ENCODE peak calls at places on chromosomes 6 and 20, in nine cellular contexts. One of them, this sample, is unnamed.

GRCh38 chr6:14770572-14770971 is 475.3 kb upstream of the JARID2 start:
- DNase-seq in substantia nigra: no peak
- DNase-seq in activated naive CD8-positive, alpha-beta T cell treated with anti-CD3 and anti-CD28 coated beads, Interleukin-2, amount 50 U/mL, for 24 hours: no peak
- DNase-seq in activated naive CD4-positive, alpha-beta T cell treated with anti-CD3 and anti-CD28 coated beads, Interleukin-2, amount 10 ng/mL, durations not matched to agents 7 days and 5 days: no peak
- DNase-seq in HFFc6: peak
- DNase-seq in stimulated activated CD4-positive, alpha-beta T cell treated with anti-CD3 and anti-CD28 coated beads, Interleukin-2, amount 100 ng/mL, for 48 hours: no peak
- DNase-seq in spleen: no peak
- DNase-seq in T-cell: no peak
- DNase-seq in T-helper 9 cell: no peak
- DNase-seq in this sample: peak

GRCh38 chr6:18488526-18489270 is 101.5 kb downstream of the RNF144B start:
- DNase-seq in substantia nigra: no peak
- DNase-seq in activated naive CD8-positive, alpha-beta T cell treated with anti-CD3 and anti-CD28 coated beads, Interleukin-2, amount 50 U/mL, for 24 hours: no peak
- DNase-seq in activated naive CD4-positive, alpha-beta T cell treated with anti-CD3 and anti-CD28 coated beads, Interleukin-2, amount 10 ng/mL, durations not matched to agents 7 days and 5 days: no peak
- DNase-seq in HFFc6: no peak
- DNase-seq in stimulated activated CD4-positive, alpha-beta T cell treated with anti-CD3 and anti-CD28 coated beads, Interleukin-2, amount 100 ng/mL, for 48 hours: no peak
- DNase-seq in spleen: no peak
- DNase-seq in T-cell: no peak
- DNase-seq in T-helper 9 cell: no peak
- DNase-seq in this sample: no peak

GRCh38 chr6:33770833-33771341 is 18.0 kb downstream of the LEMD2 start:
- DNase-seq in substantia nigra: no peak
- DNase-seq in activated naive CD8-positive, alpha-beta T cell treated with anti-CD3 and anti-CD28 coated beads, Interleukin-2, amount 50 U/mL, for 24 hours: no peak
- DNase-seq in activated naive CD4-positive, alpha-beta T cell treated with anti-CD3 and anti-CD28 coated beads, Interleukin-2, amount 10 ng/mL, durations not matched to agents 7 days and 5 days: no peak
- DNase-seq in HFFc6: no peak
- DNase-seq in stimulated activated CD4-positive, alpha-beta T cell treated with anti-CD3 and anti-CD28 coated beads, Interleukin-2, amount 100 ng/mL, for 48 hours: no peak
- DNase-seq in spleen: no peak
- DNase-seq in T-cell: no peak
- DNase-seq in T-helper 9 cell: no peak
- DNase-seq in this sample: no peak

GRCh38 chr6:136347847-136348246 is 58.2 kb upstream of the BCLAF1 start:
- DNase-seq in substantia nigra: no peak
- DNase-seq in activated naive CD8-positive, alpha-beta T cell treated with anti-CD3 and anti-CD28 coated beads, Interleukin-2, amount 50 U/mL, for 24 hours: no peak
- DNase-seq in activated naive CD4-positive, alpha-beta T cell treated with anti-CD3 and anti-CD28 coated beads, Interleukin-2, amount 10 ng/mL, durations not matched to agents 7 days and 5 days: no peak
- DNase-seq in HFFc6: no peak
- DNase-seq in stimulated activated CD4-positive, alpha-beta T cell treated with anti-CD3 and anti-CD28 coated beads, Interleukin-2, amount 100 ng/mL, for 48 hours: no peak
- DNase-seq in spleen: no peak
- DNase-seq in T-cell: no peak
- DNase-seq in T-helper 9 cell: no peak
- DNase-seq in this sample: peak

GRCh38 chr6:143514996-143515760 is 3.7 kb upstream of the FUCA2 start:
- DNase-seq in substantia nigra: peak
- DNase-seq in activated naive CD8-positive, alpha-beta T cell treated with anti-CD3 and anti-CD28 coated beads, Interleukin-2, amount 50 U/mL, for 24 hours: no peak
- DNase-seq in activated naive CD4-positive, alpha-beta T cell treated with anti-CD3 and anti-CD28 coated beads, Interleukin-2, amount 10 ng/mL, durations not matched to agents 7 days and 5 days: no peak
- DNase-seq in HFFc6: no peak
- DNase-seq in stimulated activated CD4-positive, alpha-beta T cell treated with anti-CD3 and anti-CD28 coated beads, Interleukin-2, amount 100 ng/mL, for 48 hours: no peak
- DNase-seq in spleen: no peak
- DNase-seq in T-cell: no peak
- DNase-seq in T-helper 9 cell: no peak
- DNase-seq in this sample: peak

GRCh38 chr6:1624071-1624847 is 14.5 kb downstream of the FOXC1 start:
- DNase-seq in substantia nigra: no peak
- DNase-seq in activated naive CD8-positive, alpha-beta T cell treated with anti-CD3 and anti-CD28 coated beads, Interleukin-2, amount 50 U/mL, for 24 hours: peak
- DNase-seq in activated naive CD4-positive, alpha-beta T cell treated with anti-CD3 and anti-CD28 coated beads, Interleukin-2, amount 10 ng/mL, durations not matched to agents 7 days and 5 days: no peak
- DNase-seq in HFFc6: no peak
- DNase-seq in stimulated activated CD4-positive, alpha-beta T cell treated with anti-CD3 and anti-CD28 coated beads, Interleukin-2, amount 100 ng/mL, for 48 hours: no peak
- DNase-seq in spleen: no peak
- DNase-seq in T-cell: no peak
- DNase-seq in T-helper 9 cell: no peak
- DNase-seq in this sample: no peak

GRCh38 chr6:84464471-84464870 is 237.0 kb upstream of the CEP162 start:
- DNase-seq in substantia nigra: no peak
- DNase-seq in activated naive CD8-positive, alpha-beta T cell treated with anti-CD3 and anti-CD28 coated beads, Interleukin-2, amount 50 U/mL, for 24 hours: no peak
- DNase-seq in activated naive CD4-positive, alpha-beta T cell treated with anti-CD3 and anti-CD28 coated beads, Interleukin-2, amount 10 ng/mL, durations not matched to agents 7 days and 5 days: no peak
- DNase-seq in HFFc6: no peak
- DNase-seq in stimulated activated CD4-positive, alpha-beta T cell treated with anti-CD3 and anti-CD28 coated beads, Interleukin-2, amount 100 ng/mL, for 48 hours: no peak
- DNase-seq in spleen: no peak
- DNase-seq in T-cell: no peak
- DNase-seq in T-helper 9 cell: no peak
- DNase-seq in this sample: no peak

GRCh38 chr6:41786451-41787218 is 859 bp upstream of the TOMM6 start:
- DNase-seq in substantia nigra: peak
- DNase-seq in activated naive CD8-positive, alpha-beta T cell treated with anti-CD3 and anti-CD28 coated beads, Interleukin-2, amount 50 U/mL, for 24 hours: peak
- DNase-seq in activated naive CD4-positive, alpha-beta T cell treated with anti-CD3 and anti-CD28 coated beads, Interleukin-2, amount 10 ng/mL, durations not matched to agents 7 days and 5 days: peak
- DNase-seq in HFFc6: peak
- DNase-seq in stimulated activated CD4-positive, alpha-beta T cell treated with anti-CD3 and anti-CD28 coated beads, Interleukin-2, amount 100 ng/mL, for 48 hours: peak
- DNase-seq in spleen: peak
- DNase-seq in T-cell: peak
- DNase-seq in T-helper 9 cell: peak
- DNase-seq in this sample: peak

GRCh38 chr6:111871725-111872520 is 1.3 kb downstream of the FYN start:
- DNase-seq in substantia nigra: peak
- DNase-seq in activated naive CD8-positive, alpha-beta T cell treated with anti-CD3 and anti-CD28 coated beads, Interleukin-2, amount 50 U/mL, for 24 hours: no peak
- DNase-seq in activated naive CD4-positive, alpha-beta T cell treated with anti-CD3 and anti-CD28 coated beads, Interleukin-2, amount 10 ng/mL, durations not matched to agents 7 days and 5 days: peak
- DNase-seq in HFFc6: peak
- DNase-seq in stimulated activated CD4-positive, alpha-beta T cell treated with anti-CD3 and anti-CD28 coated beads, Interleukin-2, amount 100 ng/mL, for 48 hours: no peak
- DNase-seq in spleen: peak
- DNase-seq in T-cell: peak
- DNase-seq in T-helper 9 cell: no peak
- DNase-seq in this sample: peak

GRCh38 chr6:150046943-150047342 is 21.6 kb upstream of the RAET1L start:
- DNase-seq in substantia nigra: no peak
- DNase-seq in activated naive CD8-positive, alpha-beta T cell treated with anti-CD3 and anti-CD28 coated beads, Interleukin-2, amount 50 U/mL, for 24 hours: no peak
- DNase-seq in activated naive CD4-positive, alpha-beta T cell treated with anti-CD3 and anti-CD28 coated beads, Interleukin-2, amount 10 ng/mL, durations not matched to agents 7 days and 5 days: no peak
- DNase-seq in HFFc6: no peak
- DNase-seq in stimulated activated CD4-positive, alpha-beta T cell treated with anti-CD3 and anti-CD28 coated beads, Interleukin-2, amount 100 ng/mL, for 48 hours: no peak
- DNase-seq in spleen: no peak
- DNase-seq in T-cell: no peak
- DNase-seq in T-helper 9 cell: no peak
- DNase-seq in this sample: no peak

GRCh38 chr20:59678951-59679350 is 74.6 kb downstream of the PHACTR3 start:
- DNase-seq in substantia nigra: no peak
- DNase-seq in activated naive CD8-positive, alpha-beta T cell treated with anti-CD3 and anti-CD28 coated beads, Interleukin-2, amount 50 U/mL, for 24 hours: no peak
- DNase-seq in activated naive CD4-positive, alpha-beta T cell treated with anti-CD3 and anti-CD28 coated beads, Interleukin-2, amount 10 ng/mL, durations not matched to agents 7 days and 5 days: no peak
- DNase-seq in HFFc6: no peak
- DNase-seq in stimulated activated CD4-positive, alpha-beta T cell treated with anti-CD3 and anti-CD28 coated beads, Interleukin-2, amount 100 ng/mL, for 48 hours: no peak
- DNase-seq in spleen: no peak
- DNase-seq in T-cell: no peak
- DNase-seq in T-helper 9 cell: no peak
- DNase-seq in this sample: no peak

GRCh38 chr6:16805190-16805860 is 44.1 kb upstream of the ATXN1 start:
- DNase-seq in substantia nigra: no peak
- DNase-seq in activated naive CD8-positive, alpha-beta T cell treated with anti-CD3 and anti-CD28 coated beads, Interleukin-2, amount 50 U/mL, for 24 hours: no peak
- DNase-seq in activated naive CD4-positive, alpha-beta T cell treated with anti-CD3 and anti-CD28 coated beads, Interleukin-2, amount 10 ng/mL, durations not matched to agents 7 days and 5 days: no peak
- DNase-seq in HFFc6: no peak
- DNase-seq in stimulated activated CD4-positive, alpha-beta T cell treated with anti-CD3 and anti-CD28 coated beads, Interleukin-2, amount 100 ng/mL, for 48 hours: no peak
- DNase-seq in spleen: no peak
- DNase-seq in T-cell: no peak
- DNase-seq in T-helper 9 cell: no peak
- DNase-seq in this sample: peak

GRCh38 chr6:134830945-134831344 is 119.0 kb downstream of the ALDH8A1 start:
- DNase-seq in substantia nigra: no peak
- DNase-seq in activated naive CD8-positive, alpha-beta T cell treated with anti-CD3 and anti-CD28 coated beads, Interleukin-2, amount 50 U/mL, for 24 hours: no peak
- DNase-seq in activated naive CD4-positive, alpha-beta T cell treated with anti-CD3 and anti-CD28 coated beads, Interleukin-2, amount 10 ng/mL, durations not matched to agents 7 days and 5 days: no peak
- DNase-seq in HFFc6: no peak
- DNase-seq in stimulated activated CD4-positive, alpha-beta T cell treated with anti-CD3 and anti-CD28 coated beads, Interleukin-2, amount 100 ng/mL, for 48 hours: no peak
- DNase-seq in spleen: no peak
- DNase-seq in T-cell: no peak
- DNase-seq in T-helper 9 cell: no peak
- DNase-seq in this sample: no peak

GRCh38 chr6:158046201-158047119 is 64.8 kb downstream of the SYNJ2 start:
- DNase-seq in substantia nigra: no peak
- DNase-seq in activated naive CD8-positive, alpha-beta T cell treated with anti-CD3 and anti-CD28 coated beads, Interleukin-2, amount 50 U/mL, for 24 hours: no peak
- DNase-seq in activated naive CD4-positive, alpha-beta T cell treated with anti-CD3 and anti-CD28 coated beads, Interleukin-2, amount 10 ng/mL, durations not matched to agents 7 days and 5 days: no peak
- DNase-seq in HFFc6: no peak
- DNase-seq in stimulated activated CD4-positive, alpha-beta T cell treated with anti-CD3 and anti-CD28 coated beads, Interleukin-2, amount 100 ng/mL, for 48 hours: no peak
- DNase-seq in spleen: peak
- DNase-seq in T-cell: no peak
- DNase-seq in T-helper 9 cell: no peak
- DNase-seq in this sample: no peak

GRCh38 chr20:62296724-62297448 is 5.9 kb upstream of the ADRM1 start:
- DNase-seq in substantia nigra: no peak
- DNase-seq in activated naive CD8-positive, alpha-beta T cell treated with anti-CD3 and anti-CD28 coated beads, Interleukin-2, amount 50 U/mL, for 24 hours: no peak
- DNase-seq in activated naive CD4-positive, alpha-beta T cell treated with anti-CD3 and anti-CD28 coated beads, Interleukin-2, amount 10 ng/mL, durations not matched to agents 7 days and 5 days: no peak
- DNase-seq in HFFc6: no peak
- DNase-seq in stimulated activated CD4-positive, alpha-beta T cell treated with anti-CD3 and anti-CD28 coated beads, Interleukin-2, amount 100 ng/mL, for 48 hours: no peak
- DNase-seq in spleen: peak
- DNase-seq in T-cell: no peak
- DNase-seq in T-helper 9 cell: no peak
- DNase-seq in this sample: no peak

GRCh38 chr20:18632196-18632789 is 44.4 kb downstream of the DTD1 start:
- DNase-seq in substantia nigra: peak
- DNase-seq in activated naive CD8-positive, alpha-beta T cell treated with anti-CD3 and anti-CD28 coated beads, Interleukin-2, amount 50 U/mL, for 24 hours: peak
- DNase-seq in activated naive CD4-positive, alpha-beta T cell treated with anti-CD3 and anti-CD28 coated beads, Interleukin-2, amount 10 ng/mL, durations not matched to agents 7 days and 5 days: peak
- DNase-seq in HFFc6: peak
- DNase-seq in stimulated activated CD4-positive, alpha-beta T cell treated with anti-CD3 and anti-CD28 coated beads, Interleukin-2, amount 100 ng/mL, for 48 hours: peak
- DNase-seq in spleen: peak
- DNase-seq in T-cell: peak
- DNase-seq in T-helper 9 cell: peak
- DNase-seq in this sample: peak

GRCh38 chr20:48831702-48832422 is 4.1 kb upstream of the PREX1 start:
- DNase-seq in substantia nigra: peak
- DNase-seq in activated naive CD8-positive, alpha-beta T cell treated with anti-CD3 and anti-CD28 coated beads, Interleukin-2, amount 50 U/mL, for 24 hours: no peak
- DNase-seq in activated naive CD4-positive, alpha-beta T cell treated with anti-CD3 and anti-CD28 coated beads, Interleukin-2, amount 10 ng/mL, durations not matched to agents 7 days and 5 days: no peak
- DNase-seq in HFFc6: peak
- DNase-seq in stimulated activated CD4-positive, alpha-beta T cell treated with anti-CD3 and anti-CD28 coated beads, Interleukin-2, amount 100 ng/mL, for 48 hours: no peak
- DNase-seq in spleen: peak
- DNase-seq in T-cell: no peak
- DNase-seq in T-helper 9 cell: no peak
- DNase-seq in this sample: peak

GRCh38 chr6:160386869-160387518 is 38.8 kb downstream of the SLC22A3 start:
- DNase-seq in substantia nigra: no peak
- DNase-seq in activated naive CD8-positive, alpha-beta T cell treated with anti-CD3 and anti-CD28 coated beads, Interleukin-2, amount 50 U/mL, for 24 hours: no peak
- DNase-seq in activated naive CD4-positive, alpha-beta T cell treated with anti-CD3 and anti-CD28 coated beads, Interleukin-2, amount 10 ng/mL, durations not matched to agents 7 days and 5 days: no peak
- DNase-seq in HFFc6: no peak
- DNase-seq in stimulated activated CD4-positive, alpha-beta T cell treated with anti-CD3 and anti-CD28 coated beads, Interleukin-2, amount 100 ng/mL, for 48 hours: no peak
- DNase-seq in spleen: no peak
- DNase-seq in T-cell: no peak
- DNase-seq in T-helper 9 cell: no peak
- DNase-seq in this sample: no peak

GRCh38 chr6:21603516-21603952 is 10.0 kb downstream of the SOX4 start:
- DNase-seq in substantia nigra: no peak
- DNase-seq in activated naive CD8-positive, alpha-beta T cell treated with anti-CD3 and anti-CD28 coated beads, Interleukin-2, amount 50 U/mL, for 24 hours: no peak
- DNase-seq in activated naive CD4-positive, alpha-beta T cell treated with anti-CD3 and anti-CD28 coated beads, Interleukin-2, amount 10 ng/mL, durations not matched to agents 7 days and 5 days: no peak
- DNase-seq in HFFc6: no peak
- DNase-seq in stimulated activated CD4-positive, alpha-beta T cell treated with anti-CD3 and anti-CD28 coated beads, Interleukin-2, amount 100 ng/mL, for 48 hours: no peak
- DNase-seq in spleen: no peak
- DNase-seq in T-cell: no peak
- DNase-seq in T-helper 9 cell: no peak
- DNase-seq in this sample: no peak

GRCh38 chr6:147738516-147739187 is 230.2 kb downstream of the SAMD5 start:
- DNase-seq in substantia nigra: no peak
- DNase-seq in activated naive CD8-positive, alpha-beta T cell treated with anti-CD3 and anti-CD28 coated beads, Interleukin-2, amount 50 U/mL, for 24 hours: no peak
- DNase-seq in activated naive CD4-positive, alpha-beta T cell treated with anti-CD3 and anti-CD28 coated beads, Interleukin-2, amount 10 ng/mL, durations not matched to agents 7 days and 5 days: no peak
- DNase-seq in HFFc6: no peak
- DNase-seq in stimulated activated CD4-positive, alpha-beta T cell treated with anti-CD3 and anti-CD28 coated beads, Interleukin-2, amount 100 ng/mL, for 48 hours: no peak
- DNase-seq in spleen: no peak
- DNase-seq in T-cell: no peak
- DNase-seq in T-helper 9 cell: no peak
- DNase-seq in this sample: peak

GRCh38 chr20:43590036-43590391 is 723 bp upstream of the IFT52 start:
- DNase-seq in substantia nigra: no peak
- DNase-seq in activated naive CD8-positive, alpha-beta T cell treated with anti-CD3 and anti-CD28 coated beads, Interleukin-2, amount 50 U/mL, for 24 hours: peak
- DNase-seq in activated naive CD4-positive, alpha-beta T cell treated with anti-CD3 and anti-CD28 coated beads, Interleukin-2, amount 10 ng/mL, durations not matched to agents 7 days and 5 days: peak
- DNase-seq in HFFc6: no peak
- DNase-seq in stimulated activated CD4-positive, alpha-beta T cell treated with anti-CD3 and anti-CD28 coated beads, Interleukin-2, amount 100 ng/mL, for 48 hours: peak
- DNase-seq in spleen: no peak
- DNase-seq in T-cell: peak
- DNase-seq in T-helper 9 cell: no peak
- DNase-seq in this sample: no peak

GRCh38 chr20:60993647-60994046 is 258.4 kb upstream of the CDH4 start:
- DNase-seq in substantia nigra: no peak
- DNase-seq in activated naive CD8-positive, alpha-beta T cell treated with anti-CD3 and anti-CD28 coated beads, Interleukin-2, amount 50 U/mL, for 24 hours: no peak
- DNase-seq in activated naive CD4-positive, alpha-beta T cell treated with anti-CD3 and anti-CD28 coated beads, Interleukin-2, amount 10 ng/mL, durations not matched to agents 7 days and 5 days: no peak
- DNase-seq in HFFc6: no peak
- DNase-seq in stimulated activated CD4-positive, alpha-beta T cell treated with anti-CD3 and anti-CD28 coated beads, Interleukin-2, amount 100 ng/mL, for 48 hours: no peak
- DNase-seq in spleen: no peak
- DNase-seq in T-cell: no peak
- DNase-seq in T-helper 9 cell: no peak
- DNase-seq in this sample: peak

GRCh38 chr6:45965787-45966186 is 49.9 kb downstream of the CLIC5 start:
- DNase-seq in substantia nigra: no peak
- DNase-seq in activated naive CD8-positive, alpha-beta T cell treated with anti-CD3 and anti-CD28 coated beads, Interleukin-2, amount 50 U/mL, for 24 hours: no peak
- DNase-seq in activated naive CD4-positive, alpha-beta T cell treated with anti-CD3 and anti-CD28 coated beads, Interleukin-2, amount 10 ng/mL, durations not matched to agents 7 days and 5 days: no peak
- DNase-seq in HFFc6: no peak
- DNase-seq in stimulated activated CD4-positive, alpha-beta T cell treated with anti-CD3 and anti-CD28 coated beads, Interleukin-2, amount 100 ng/mL, for 48 hours: no peak
- DNase-seq in spleen: no peak
- DNase-seq in T-cell: no peak
- DNase-seq in T-helper 9 cell: no peak
- DNase-seq in this sample: peak

GRCh38 chr20:50513169-50514034 is 3.2 kb downstream of the PTPN1 start:
- DNase-seq in substantia nigra: no peak
- DNase-seq in activated naive CD8-positive, alpha-beta T cell treated with anti-CD3 and anti-CD28 coated beads, Interleukin-2, amount 50 U/mL, for 24 hours: no peak
- DNase-seq in activated naive CD4-positive, alpha-beta T cell treated with anti-CD3 and anti-CD28 coated beads, Interleukin-2, amount 10 ng/mL, durations not matched to agents 7 days and 5 days: no peak
- DNase-seq in HFFc6: peak
- DNase-seq in stimulated activated CD4-positive, alpha-beta T cell treated with anti-CD3 and anti-CD28 coated beads, Interleukin-2, amount 100 ng/mL, for 48 hours: no peak
- DNase-seq in spleen: no peak
- DNase-seq in T-cell: no peak
- DNase-seq in T-helper 9 cell: no peak
- DNase-seq in this sample: peak

GRCh38 chr20:19706463-19706862 is 51.6 kb upstream of the RIN2 start:
- DNase-seq in substantia nigra: no peak
- DNase-seq in activated naive CD8-positive, alpha-beta T cell treated with anti-CD3 and anti-CD28 coated beads, Interleukin-2, amount 50 U/mL, for 24 hours: no peak
- DNase-seq in activated naive CD4-positive, alpha-beta T cell treated with anti-CD3 and anti-CD28 coated beads, Interleukin-2, amount 10 ng/mL, durations not matched to agents 7 days and 5 days: no peak
- DNase-seq in HFFc6: no peak
- DNase-seq in stimulated activated CD4-positive, alpha-beta T cell treated with anti-CD3 and anti-CD28 coated beads, Interleukin-2, amount 100 ng/mL, for 48 hours: no peak
- DNase-seq in spleen: no peak
- DNase-seq in T-cell: no peak
- DNase-seq in T-helper 9 cell: no peak
- DNase-seq in this sample: no peak

GRCh38 chr6:8029243-8029870 is 34.8 kb downstream of the BLOC1S5 start:
- DNase-seq in substantia nigra: no peak
- DNase-seq in activated naive CD8-positive, alpha-beta T cell treated with anti-CD3 and anti-CD28 coated beads, Interleukin-2, amount 50 U/mL, for 24 hours: no peak
- DNase-seq in activated naive CD4-positive, alpha-beta T cell treated with anti-CD3 and anti-CD28 coated beads, Interleukin-2, amount 10 ng/mL, durations not matched to agents 7 days and 5 days: no peak
- DNase-seq in HFFc6: no peak
- DNase-seq in stimulated activated CD4-positive, alpha-beta T cell treated with anti-CD3 and anti-CD28 coated beads, Interleukin-2, amount 100 ng/mL, for 48 hours: no peak
- DNase-seq in spleen: no peak
- DNase-seq in T-cell: no peak
- DNase-seq in T-helper 9 cell: no peak
- DNase-seq in this sample: peak

GRCh38 chr6:53429401-53429800 is 80.7 kb upstream of the ELOVL5 start:
- DNase-seq in substantia nigra: no peak
- DNase-seq in activated naive CD8-positive, alpha-beta T cell treated with anti-CD3 and anti-CD28 coated beads, Interleukin-2, amount 50 U/mL, for 24 hours: no peak
- DNase-seq in activated naive CD4-positive, alpha-beta T cell treated with anti-CD3 and anti-CD28 coated beads, Interleukin-2, amount 10 ng/mL, durations not matched to agents 7 days and 5 days: no peak
- DNase-seq in HFFc6: no peak
- DNase-seq in stimulated activated CD4-positive, alpha-beta T cell treated with anti-CD3 and anti-CD28 coated beads, Interleukin-2, amount 100 ng/mL, for 48 hours: no peak
- DNase-seq in spleen: no peak
- DNase-seq in T-cell: no peak
- DNase-seq in T-helper 9 cell: no peak
- DNase-seq in this sample: no peak

GRCh38 chr20:2993250-2993649 is 50.2 kb upstream of the GNRH2 start:
- DNase-seq in substantia nigra: no peak
- DNase-seq in activated naive CD8-positive, alpha-beta T cell treated with anti-CD3 and anti-CD28 coated beads, Interleukin-2, amount 50 U/mL, for 24 hours: no peak
- DNase-seq in activated naive CD4-positive, alpha-beta T cell treated with anti-CD3 and anti-CD28 coated beads, Interleukin-2, amount 10 ng/mL, durations not matched to agents 7 days and 5 days: no peak
- DNase-seq in HFFc6: no peak
- DNase-seq in stimulated activated CD4-positive, alpha-beta T cell treated with anti-CD3 and anti-CD28 coated beads, Interleukin-2, amount 100 ng/mL, for 48 hours: no peak
- DNase-seq in spleen: no peak
- DNase-seq in T-cell: no peak
- DNase-seq in T-helper 9 cell: no peak
- DNase-seq in this sample: no peak

GRCh38 chr6:85537055-85537494 is 56.6 kb downstream of the SNX14 start:
- DNase-seq in substantia nigra: no peak
- DNase-seq in activated naive CD8-positive, alpha-beta T cell treated with anti-CD3 and anti-CD28 coated beads, Interleukin-2, amount 50 U/mL, for 24 hours: no peak
- DNase-seq in activated naive CD4-positive, alpha-beta T cell treated with anti-CD3 and anti-CD28 coated beads, Interleukin-2, amount 10 ng/mL, durations not matched to agents 7 days and 5 days: no peak
- DNase-seq in HFFc6: peak
- DNase-seq in stimulated activated CD4-positive, alpha-beta T cell treated with anti-CD3 and anti-CD28 coated beads, Interleukin-2, amount 100 ng/mL, for 48 hours: no peak
- DNase-seq in spleen: no peak
- DNase-seq in T-cell: no peak
- DNase-seq in T-helper 9 cell: no peak
- DNase-seq in this sample: peak

GRCh38 chr6:35181933-35182612 is 31.7 kb upstream of the SCUBE3 start:
- DNase-seq in substantia nigra: peak
- DNase-seq in activated naive CD8-positive, alpha-beta T cell treated with anti-CD3 and anti-CD28 coated beads, Interleukin-2, amount 50 U/mL, for 24 hours: peak
- DNase-seq in activated naive CD4-positive, alpha-beta T cell treated with anti-CD3 and anti-CD28 coated beads, Interleukin-2, amount 10 ng/mL, durations not matched to agents 7 days and 5 days: no peak
- DNase-seq in HFFc6: peak
- DNase-seq in stimulated activated CD4-positive, alpha-beta T cell treated with anti-CD3 and anti-CD28 coated beads, Interleukin-2, amount 100 ng/mL, for 48 hours: no peak
- DNase-seq in spleen: no peak
- DNase-seq in T-cell: no peak
- DNase-seq in T-helper 9 cell: no peak
- DNase-seq in this sample: peak

GRCh38 chr20:12570371-12570770 is 438.4 kb upstream of the SPTLC3 start:
- DNase-seq in substantia nigra: no peak
- DNase-seq in activated naive CD8-positive, alpha-beta T cell treated with anti-CD3 and anti-CD28 coated beads, Interleukin-2, amount 50 U/mL, for 24 hours: no peak
- DNase-seq in activated naive CD4-positive, alpha-beta T cell treated with anti-CD3 and anti-CD28 coated beads, Interleukin-2, amount 10 ng/mL, durations not matched to agents 7 days and 5 days: no peak
- DNase-seq in HFFc6: no peak
- DNase-seq in stimulated activated CD4-positive, alpha-beta T cell treated with anti-CD3 and anti-CD28 coated beads, Interleukin-2, amount 100 ng/mL, for 48 hours: no peak
- DNase-seq in spleen: no peak
- DNase-seq in T-cell: no peak
- DNase-seq in T-helper 9 cell: no peak
- DNase-seq in this sample: no peak

This sample was measured in fibroblast of mammary gland.